ENCODE peak calls at places on chromosomes 7 and 10, in six cellular contexts. K is coronary artery; E is stimulated activated CD4-positive, alpha-beta T cell treated with anti-CD3 and anti-CD28 coated beads, Interleukin-1b, Interleukin-23, amount 100 ng/mL, for 24 hours; R is heart right ventricle; G is activated T-cell treated with anti-CD3 and anti-CD28 coated beads for 24 hours; V is retina. T is an unnamed sample.

GRCh38 chr7:83976302-83976701 is 218.3 kb downstream of the SEMA3A start:
- DNase-seq in G (no peak), E (no peak), R (no peak), V (peak), K (no peak), T (no peak)

GRCh38 chr10:96606946-96607345 is 20.1 kb upstream of the TM9SF3 start:
- DNase-seq in R (no peak), V (no peak), G (no peak), K (no peak), E (no peak), T (no peak)

GRCh38 chr10:59971915-59972314 is 65.6 kb upstream of the CCDC6 start:
- DNase-seq in V (no peak), E (no peak), R (no peak), K (no peak), G (no peak), T (no peak)

GRCh38 chr7:132575336-132575986 is 809 bp downstream of the PLXNA4 start:
- DNase-seq in R (peak), V (peak), K (no peak), E (no peak), G (no peak), T (no peak)

GRCh38 chr7:79988642-79989041 is 146.0 kb upstream of the GNAI1 start:
- DNase-seq in V (no peak), E (no peak), G (no peak), K (no peak), R (no peak), T (no peak)

GRCh38 chr10:95480102-95480900 is 80.9 kb downstream of the SORBS1 start:
- DNase-seq in R (no peak), G (no peak), K (no peak), V (no peak), E (no peak), T (no peak)

GRCh38 chr10:128326851-128327250 is 200.6 kb upstream of the MKI67 start:
- DNase-seq in E (no peak), G (no peak), K (no peak), R (no peak), V (no peak), T (no peak)

GRCh38 chr7:151571471-151571870 is 51.8 kb upstream of the RHEB start:
- DNase-seq in K (no peak), G (no peak), E (no peak), R (no peak), V (no peak), T (no peak)

GRCh38 chr7:29442146-29442545 is 121.5 kb upstream of the PRR15 start:
- DNase-seq in G (no peak), V (peak), E (no peak), K (no peak), R (no peak), T (no peak)

GRCh38 chr10:112394475-112394875 is 20.6 kb downstream of the ACSL5 start:
- DNase-seq in R (no peak), V (no peak), K (peak), G (no peak), E (no peak), T (no peak)

GRCh38 chr10:121595806-121596667 is 2.2 kb downstream of the FGFR2 start:
- DNase-seq in R (no peak), V (peak), E (no peak), G (no peak), K (no peak), T (no peak)

GRCh38 chr10:1736180-1736971 is 949 bp downstream of the ADARB2 start:
- DNase-seq in K (no peak), V (peak), G (no peak), R (no peak), E (no peak), T (no peak)

GRCh38 chr10:7529638-7530037 is 118.8 kb upstream of the SFMBT2 start:
- DNase-seq in E (no peak), R (no peak), V (peak), G (no peak), K (no peak), T (no peak)

GRCh38 chr7:3092468-3092867 is 48.8 kb upstream of the CARD11 start:
- DNase-seq in V (no peak), G (peak), E (peak), R (peak), K (no peak), T (no peak)

GRCh38 chr10:28179490-28180099 is 123.3 kb downstream of the MPP7 start:
- DNase-seq in E (no peak), R (no peak), V (peak), G (peak), K (no peak), T (no peak)

T was measured in GOT3.